ENCODE peak calls at places on chromosomes 12 and 14, in seven cellular contexts. Z, O, R, C, Y, H and E are unnamed samples.

GRCh38 chr12:132638541-132639408 is 20.2 kb downstream of the P2RX2 start:
- DNase-seq in Z (peak; percentile 74), O (no peak), R (no peak), C (peak; percentile 46), Y (peak; percentile 47), H (peak; percentile 52), E (peak; percentile 26)

GRCh38 chr12:131845121-131845520 is 16.9 kb downstream of the MMP17 start:
- DNase-seq in Z (no peak), O (no peak), R (no peak), C (no peak), Y (no peak), H (no peak), E (no peak)

GRCh38 chr12:105523164-105524057 is 192.9 kb downstream of the C12orf75 start:
- DNase-seq in Z (peak; percentile 93), O (no peak), R (peak; percentile 35), C (peak; percentile 63), Y (no peak), H (peak; percentile 50), E (no peak)

GRCh38 chr12:82964446-82964845 is 277.7 kb downstream of the TMTC2 start:
- DNase-seq in Z (no peak), O (no peak), R (no peak), C (no peak), Y (no peak), H (no peak), E (no peak)

GRCh38 chr12:71045781-71046180 is 112.0 kb downstream of the TSPAN8 start:
- DNase-seq in Z (peak; percentile 88), O (no peak), R (no peak), C (no peak), Y (no peak), H (no peak), E (no peak)

GRCh38 chr14:103067231-103067954 is 10.0 kb upstream of the CDC42BPB start:
- DNase-seq in Z (peak; percentile 61), O (peak; percentile 73), R (peak; percentile 53), C (no peak), Y (no peak), H (no peak), E (peak; percentile 71)

GRCh38 chr14:40652089-40652691 is 954.5 kb upstream of the LRFN5 start:
- DNase-seq in Z (no peak), O (no peak), R (no peak), C (no peak), Y (no peak), H (no peak), E (no peak)

GRCh38 chr12:25054783-25055144 is 105.9 kb upstream of the BCAT1 start:
- DNase-seq in Z (no peak), O (no peak), R (no peak), C (no peak), Y (no peak), H (no peak), E (no peak)

GRCh38 chr12:102659200-102659911 is 179.0 kb upstream of the IGF1 start:
- DNase-seq in Z (no peak), O (no peak), R (no peak), C (no peak), Y (no peak), H (peak; percentile 27), E (no peak)

GRCh38 chr12:52207895-52208294 is 16.1 kb upstream of the KRT80 start:
- DNase-seq in Z (peak; percentile 76), O (peak; percentile 58), R (peak; percentile 45), C (no peak), Y (peak; percentile 57), H (no peak), E (no peak)

GRCh38 chr12:108516511-108517275 is 1.6 kb downstream of the FICD start:
- DNase-seq in Z (peak; percentile 14), O (no peak), R (no peak), C (no peak), Y (no peak), H (no peak), E (no peak)

GRCh38 chr14:104552738-104553125 is 26.8 kb upstream of the C14orf180 start:
- DNase-seq in Z (no peak), O (peak; percentile 22), R (peak; percentile 2), C (no peak), Y (no peak), H (no peak), E (no peak)

GRCh38 chr12:125157177-125157576 is 91.9 kb downstream of the AACS start:
- DNase-seq in Z (no peak), O (no peak), R (no peak), C (no peak), Y (no peak), H (no peak), E (no peak)

GRCh38 chr14:55599250-55599879 is 19.4 kb downstream of the KTN1 start:
- DNase-seq in Z (peak; percentile 55), O (peak; percentile 80), R (peak; percentile 82), C (no peak), Y (peak; percentile 80), H (peak; percentile 44), E (no peak)

GRCh38 chr12:52655720-52656124 is 3.7 kb upstream of the KRT2 start:
- DNase-seq in Z (no peak), O (no peak), R (no peak), C (no peak), Y (no peak), H (no peak), E (no peak)

GRCh38 chr12:52241205-52241842 is 8.3 kb downstream of the KRT7 start:
- DNase-seq in Z (no peak), O (no peak), R (no peak), C (no peak), Y (no peak), H (no peak), E (no peak)

GRCh38 chr12:113092478-113093408 is 36.2 kb downstream of the DTX1 start:
- DNase-seq in Z (peak; percentile 11), O (peak; percentile 72), R (peak; percentile 84), C (peak; percentile 82), Y (no peak), H (peak; percentile 56), E (no peak)

GRCh38 chr14:105891221-105891602 is 364.8 kb downstream of the TMEM121 start:
- DNase-seq in Z (no peak), O (peak; percentile 29), R (no peak), C (no peak), Y (peak; percentile 49), H (no peak), E (no peak)

GRCh38 chr14:105888151-105888550 is 361.8 kb downstream of the TMEM121 start:
- DNase-seq in Z (no peak), O (no peak), R (no peak), C (no peak), Y (peak; percentile 28), H (no peak), E (no peak)

GRCh38 chr14:105890474-105891220 is 364.3 kb downstream of the TMEM121 start:
- DNase-seq in Z (no peak), O (peak; percentile 36), R (peak; percentile 6), C (no peak), Y (peak; percentile 40), H (no peak), E (no peak)

GRCh38 chr14:105888784-105889665 is 362.6 kb downstream of the TMEM121 start:
- DNase-seq in Z (no peak), O (peak; percentile 31), R (peak; percentile 7), C (no peak), Y (peak; percentile 31), H (no peak), E (no peak)

DNA sequence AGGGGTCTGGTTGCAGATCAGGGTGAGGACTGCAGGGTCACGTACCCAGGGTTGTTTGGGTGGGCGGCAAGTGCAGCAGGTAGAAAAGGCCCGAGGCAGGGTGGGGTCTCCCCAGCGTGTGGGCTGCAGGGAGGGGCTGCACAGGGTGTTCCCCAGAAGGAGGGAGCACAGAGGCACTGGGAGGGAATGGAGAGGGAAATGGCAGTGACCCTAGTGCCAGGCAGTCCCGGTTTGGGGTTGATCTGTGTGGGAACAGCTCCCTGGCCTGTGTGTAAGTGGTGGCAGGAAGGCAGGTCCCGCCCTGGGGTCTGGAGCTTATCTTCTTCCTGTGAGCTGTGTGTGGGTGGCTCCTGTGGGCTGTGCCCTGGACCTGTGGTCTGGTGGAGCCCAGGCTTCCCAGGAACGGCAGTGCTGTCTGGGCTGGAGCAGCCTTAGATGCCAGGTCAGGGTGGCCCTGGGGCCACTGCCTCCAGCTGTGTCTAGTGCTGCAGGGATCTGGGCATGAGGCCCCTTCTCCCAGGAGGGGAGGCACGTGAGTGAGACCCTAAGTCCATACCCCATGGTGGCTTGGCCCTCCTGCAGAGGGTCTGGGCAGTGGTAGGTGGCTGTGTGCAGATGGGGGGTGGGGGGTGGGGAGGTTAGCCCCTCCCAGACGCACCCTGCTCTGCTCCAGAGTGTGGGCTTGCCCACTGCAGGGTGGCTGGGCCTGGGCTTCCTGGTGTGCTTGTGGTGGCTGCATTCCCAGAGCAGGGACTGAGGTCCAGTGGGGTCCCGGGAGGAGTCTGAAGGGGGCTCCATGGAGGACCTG is 363.5 kb downstream of the TMEM121 start:
- DNase-seq in Z (no peak), O (peak; percentile 34), R (peak; percentile 16), C (no peak), Y (peak; percentile 31), H (no peak), E (no peak)
- H3K36me3 ChIP-seq in Z (no peaks in the 10 kb centered on the region), O (no peaks in the 10 kb centered on the region), R (no peaks in the 10 kb centered on the region), C (no peaks in the 10 kb centered on the region), Y (no peaks in the 10 kb centered on the region), H (no peaks in the 10 kb centered on the region), E (no peaks in the 10 kb centered on the region)

DNA sequence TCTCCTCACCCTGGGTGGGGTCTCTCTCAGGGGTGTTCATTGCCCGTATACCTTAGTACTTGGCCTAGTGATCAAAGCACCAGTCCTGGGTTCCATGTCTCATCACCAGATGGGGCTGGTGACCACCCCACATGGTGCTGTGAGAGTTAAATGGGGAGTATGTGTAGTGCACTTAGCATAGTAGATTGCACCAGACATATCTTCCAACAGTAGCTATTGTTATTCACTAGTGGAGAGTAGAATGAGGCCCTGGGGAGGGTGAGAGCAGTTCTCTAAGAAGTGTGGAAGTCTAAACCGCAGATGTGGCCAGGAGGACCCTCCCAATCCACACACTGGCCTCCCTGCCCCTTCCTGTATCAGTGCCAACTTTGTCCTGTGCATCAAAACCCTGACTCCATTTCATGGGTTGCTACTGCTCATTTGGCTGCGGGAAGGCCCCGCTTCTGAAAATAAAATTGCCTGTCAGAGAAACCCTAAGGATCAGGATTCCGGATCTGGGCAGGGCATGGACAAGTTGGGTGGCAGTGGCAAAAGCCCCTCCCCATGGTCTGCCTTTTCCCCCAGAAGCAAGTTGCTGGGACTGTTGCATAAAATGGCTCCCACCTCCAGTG is 4.4 kb downstream of the CD9 start:
- DNase-seq in Z (no peak), O (peak; percentile 40), R (peak; percentile 45), C (no peak), Y (no peak), H (no peak), E (no peak)
- TF ChIP-seq CTCF in Z (no peak), O (peak; percentile 8), R (no peak), C (no peak), Y (no peak), H (no peak), E (no peak)

GRCh38 chr14:91611528-91611927 is 101.4 kb upstream of the PPP4R3A start:
- DNase-seq in Z (no peak), O (no peak), R (no peak), C (no peak), Y (no peak), H (no peak), E (no peak)

GRCh38 chr14:91607322-91608047 is 97.4 kb upstream of the PPP4R3A start:
- DNase-seq in Z (no peak), O (no peak), R (no peak), C (no peak), Y (no peak), H (peak; percentile 43), E (no peak)

GRCh38 chr14:91609183-91609582 is 99.1 kb upstream of the PPP4R3A start:
- DNase-seq in Z (no peak), O (no peak), R (no peak), C (no peak), Y (no peak), H (no peak), E (no peak)

GRCh38 chr14:91606851-91607250 is 96.7 kb upstream of the PPP4R3A start:
- DNase-seq in Z (peak; percentile 34), O (no peak), R (no peak), C (no peak), Y (no peak), H (no peak), E (no peak)
- H3K36me3 ChIP-seq in Z (no peaks in the 10 kb centered on the region), O (no peaks in the 10 kb centered on the region), R (no peaks in the 10 kb centered on the region), C (no peaks in the 10 kb centered on the region), Y (no peaks in the 10 kb centered on the region), H (no peaks in the 10 kb centered on the region), E (no peaks in the 10 kb centered on the region)

GRCh38 chr14:73851567-73852382 is at the start of gene PTGR2:
- DNase-seq in Z (peak; percentile 99), O (peak; percentile 95), R (peak; percentile 96), C (peak; percentile 99), Y (peak; percentile 97), H (peak; percentile 98), E (peak; percentile 77)
- TF ChIP-seq CTCF in Z (no peak), O (peak; percentile 40), R (no peak), C (peak; percentile 6), Y (peak; percentile 14), H (peak; percentile 32), E (no peak)